ENCODE peak calls at places on chromosome 19, in eight cellular contexts. A, C, R, V, F, D, K and T are unnamed samples.

GRCh38 chr19:11381535-11382369 is 2.4 kb downstream of the EPOR start:
- DNase-seq in K (peak), C (peak), A (peak), D (peak), R (no peak), F (peak), V (peak), T (peak)

GRCh38 chr19:33997690-33998089 is 174.6 kb upstream of the LSM14A start:
- DNase-seq in R (no peak), A (peak), V (no peak), F (peak), C (no peak), D (no peak), K (no peak), T (no peak)

GRCh38 chr19:44142014-44142523 is 715 bp downstream of the ZNF234 start:
- DNase-seq in D (no peak), V (no peak), A (peak), C (no peak), R (no peak), K (no peak), F (peak), T (no peak)

GRCh38 chr19:35123573-35123972 is 8.0 kb downstream of the FXYD3 start:
- DNase-seq in K (no peak), D (no peak), F (peak), R (no peak), C (no peak), A (no peak), V (no peak), T (no peak)

GRCh38 chr19:38917516-38917915 is 5.5 kb upstream of the CCER2 start:
- DNase-seq in V (no peak), D (no peak), F (no peak), K (no peak), C (no peak), A (no peak), R (no peak), T (no peak)

GRCh38 chr19:41837981-41838708 is 6.3 kb downstream of the LYPD4 start:
- DNase-seq in C (no peak), F (no peak), A (no peak), R (no peak), D (no peak), V (no peak), K (no peak), T (peak)

GRCh38 chr19:10952809-10953208 is 8.0 kb upstream of the SMARCA4 start:
- DNase-seq in R (no peak), D (no peak), F (peak), V (no peak), C (no peak), A (no peak), K (no peak), T (no peak)

GRCh38 chr19:54708781-54709180 is 15.5 kb upstream of the KIR3DL3 start:
- DNase-seq in V (no peak), A (no peak), D (no peak), R (no peak), F (no peak), C (no peak), K (no peak), T (no peak)

GRCh38 chr19:13758795-13759194 is 5.5 kb upstream of the MRI1 start:
- DNase-seq in A (no peak), D (no peak), V (no peak), R (no peak), K (no peak), C (no peak), F (no peak), T (no peak)

GRCh38 chr19:55777528-55777927 is 8.6 kb downstream of the RFPL4AL1 start:
- DNase-seq in V (no peak), K (no peak), D (no peak), C (no peak), F (peak), A (no peak), R (no peak), T (no peak)

GRCh38 chr19:50318438-50318837 is 10.7 kb downstream of the KCNC3 start:
- DNase-seq in A (no peak), K (no peak), R (no peak), C (no peak), D (no peak), F (no peak), V (no peak), T (no peak)

GRCh38 chr19:1837625-1838105 is 10.6 kb downstream of the REXO1 start:
- DNase-seq in A (peak), R (no peak), D (no peak), C (peak), V (peak), F (peak), K (peak), T (peak)

GRCh38 chr19:30402790-30403189 is 30.6 kb downstream of the ZNF536 start:
- DNase-seq in C (no peak), R (no peak), V (no peak), A (no peak), K (no peak), F (no peak), D (no peak), T (no peak)

GRCh38 chr19:53092723-53093122 is 10.5 kb downstream of the ZNF160 start:
- DNase-seq in F (no peak), V (no peak), A (no peak), R (no peak), C (no peak), K (no peak), D (no peak), T (no peak)

GRCh38 chr19:54430306-54431254 is 15.3 kb downstream of the TTYH1 start:
- DNase-seq in F (peak), D (no peak), K (peak), V (peak), C (peak), A (peak), R (no peak), T (peak)

GRCh38 chr19:41323430-41324125 is 13.6 kb downstream of the CCDC97 start:
- DNase-seq in V (no peak), C (no peak), A (peak), K (peak), F (peak), R (peak), D (no peak), T (no peak)

GRCh38 chr19:13053238-13053637 is 49.4 kb downstream of the LYL1 start:
- DNase-seq in D (no peak), C (no peak), V (no peak), F (no peak), A (no peak), R (no peak), K (no peak), T (no peak)

GRCh38 chr19:11377237-11377636 is 2.8 kb downstream of the SWSAP1 start:
- DNase-seq in A (peak), R (peak), C (no peak), F (peak), D (no peak), K (no peak), V (peak), T (no peak)

GRCh38 chr19:2650515-2650914 is 52.0 kb downstream of the GNG7 start:
- DNase-seq in D (no peak), K (no peak), V (no peak), F (no peak), A (no peak), R (no peak), C (no peak), T (no peak)

GRCh38 chr19:15264933-15265206 is 32.6 kb upstream of the EPHX3 start:
- DNase-seq in D (no peak), V (no peak), A (no peak), K (no peak), R (no peak), C (no peak), F (no peak), T (no peak)

GRCh38 chr19:14361824-14362223 is 19.4 kb upstream of the ADGRE5 start:
- DNase-seq in K (peak), C (no peak), R (no peak), F (no peak), A (no peak), D (no peak), V (peak), T (peak)